ENCODE peak calls at places on chromosomes 12 and 14, in four cellular contexts. One of them, this sample, is unnamed.

GRCh38 chr12:19707948-19708409 is 268.7 kb downstream of the AEBP2 start:
- DNase-seq in lower lobe of right lung: no peak
- DNase-seq in gastrocnemius medialis: no peak
- DNase-seq in CD4-positive, alpha-beta T cell: no peak
- DNase-seq in this sample: no peak

GRCh38 chr14:32078794-32079663 is 1.9 kb downstream of the ARHGAP5 start:
- DNase-seq in lower lobe of right lung: no peak
- DNase-seq in gastrocnemius medialis: no peak
- DNase-seq in CD4-positive, alpha-beta T cell: no peak
- DNase-seq in this sample: no peak

GRCh38 chr12:52524898-52525591 is 4.9 kb upstream of the KRT5 start:
- DNase-seq in lower lobe of right lung: no peak
- DNase-seq in gastrocnemius medialis: no peak
- DNase-seq in CD4-positive, alpha-beta T cell: no peak
- DNase-seq in this sample: peak

GRCh38 chr12:58455146-58455545 is 465.2 kb downstream of the LRIG3 start:
- DNase-seq in lower lobe of right lung: no peak
- DNase-seq in gastrocnemius medialis: no peak
- DNase-seq in CD4-positive, alpha-beta T cell: no peak
- DNase-seq in this sample: no peak

GRCh38 chr14:93042968-93043940 is 72.5 kb downstream of the ITPK1 start:
- DNase-seq in lower lobe of right lung: peak
- DNase-seq in gastrocnemius medialis: peak
- DNase-seq in CD4-positive, alpha-beta T cell: no peak
- DNase-seq in this sample: no peak

GRCh38 chr12:25830456-25830855 is 128.0 kb upstream of the RASSF8 start:
- DNase-seq in lower lobe of right lung: no peak
- DNase-seq in gastrocnemius medialis: no peak
- DNase-seq in CD4-positive, alpha-beta T cell: no peak
- DNase-seq in this sample: no peak

GRCh38 chr12:112524676-112525425 is 106.1 kb downstream of the PTPN11 start:
- DNase-seq in lower lobe of right lung: no peak
- DNase-seq in gastrocnemius medialis: no peak
- DNase-seq in CD4-positive, alpha-beta T cell: no peak
- DNase-seq in this sample: no peak

GRCh38 chr14:89613260-89614008 is 196.4 kb upstream of the FOXN3 start:
- DNase-seq in lower lobe of right lung: no peak
- DNase-seq in gastrocnemius medialis: no peak
- DNase-seq in CD4-positive, alpha-beta T cell: no peak
- DNase-seq in this sample: no peak

GRCh38 chr14:79278798-79279644 is 932.3 kb downstream of the DIO2 start:
- DNase-seq in lower lobe of right lung: peak
- DNase-seq in gastrocnemius medialis: peak
- DNase-seq in CD4-positive, alpha-beta T cell: no peak
- DNase-seq in this sample: no peak

GRCh38 chr14:35821546-35822411 is 4.4 kb upstream of the BRMS1L start:
- DNase-seq in lower lobe of right lung: no peak
- DNase-seq in gastrocnemius medialis: no peak
- DNase-seq in CD4-positive, alpha-beta T cell: no peak
- DNase-seq in this sample: no peak

GRCh38 chr14:104196461-104197180 is 58.2 kb downstream of the KIF26A start:
- DNase-seq in lower lobe of right lung: no peak
- DNase-seq in gastrocnemius medialis: no peak
- DNase-seq in CD4-positive, alpha-beta T cell: no peak
- DNase-seq in this sample: no peak

GRCh38 chr12:88793091-88793490 is 212.8 kb upstream of the KITLG start:
- DNase-seq in lower lobe of right lung: no peak
- DNase-seq in gastrocnemius medialis: no peak
- DNase-seq in CD4-positive, alpha-beta T cell: no peak
- DNase-seq in this sample: no peak

GRCh38 chr14:89587128-89587420 is 170.0 kb upstream of the FOXN3 start:
- DNase-seq in lower lobe of right lung: no peak
- DNase-seq in gastrocnemius medialis: no peak
- DNase-seq in CD4-positive, alpha-beta T cell: no peak
- DNase-seq in this sample: no peak

GRCh38 chr12:109557809-109558208 is 15.5 kb downstream of the MMAB start:
- DNase-seq in lower lobe of right lung: no peak
- DNase-seq in gastrocnemius medialis: no peak
- DNase-seq in CD4-positive, alpha-beta T cell: no peak
- DNase-seq in this sample: no peak

GRCh38 chr14:91143862-91144261 is 30.0 kb downstream of the DGLUCY start:
- DNase-seq in lower lobe of right lung: peak
- DNase-seq in gastrocnemius medialis: no peak
- DNase-seq in CD4-positive, alpha-beta T cell: no peak
- DNase-seq in this sample: no peak

GRCh38 chr12:123363743-123364531 is 710 bp downstream of the SBNO1 start:
- DNase-seq in lower lobe of right lung: peak
- DNase-seq in gastrocnemius medialis: no peak
- DNase-seq in CD4-positive, alpha-beta T cell: no peak
- DNase-seq in this sample: peak

GRCh38 chr12:110590806-110591326 is 7.7 kb upstream of the PPTC7 start:
- DNase-seq in lower lobe of right lung: no peak
- DNase-seq in gastrocnemius medialis: no peak
- DNase-seq in CD4-positive, alpha-beta T cell: no peak
- DNase-seq in this sample: no peak

GRCh38 chr12:42892702-42893101 is 303.2 kb upstream of the PRICKLE1 start:
- DNase-seq in lower lobe of right lung: no peak
- DNase-seq in gastrocnemius medialis: no peak
- DNase-seq in CD4-positive, alpha-beta T cell: no peak
- DNase-seq in this sample: no peak

GRCh38 chr14:22194669-22195068 is 394.4 kb downstream of the DAD1 start:
- DNase-seq in lower lobe of right lung: no peak
- DNase-seq in gastrocnemius medialis: no peak
- DNase-seq in CD4-positive, alpha-beta T cell: no peak
- DNase-seq in this sample: no peak

GRCh38 chr14:61569783-61570182 is 125.5 kb upstream of the HIF1A start:
- DNase-seq in lower lobe of right lung: peak
- DNase-seq in gastrocnemius medialis: no peak
- DNase-seq in CD4-positive, alpha-beta T cell: no peak
- DNase-seq in this sample: no peak

GRCh38 chr14:76125506-76125905 is 26.2 kb upstream of the GPATCH2L start:
- DNase-seq in lower lobe of right lung: no peak
- DNase-seq in gastrocnemius medialis: no peak
- DNase-seq in CD4-positive, alpha-beta T cell: no peak
- DNase-seq in this sample: no peak

GRCh38 chr12:131436922-131437705 is 273.8 kb upstream of the SFSWAP start:
- DNase-seq in lower lobe of right lung: no peak
- DNase-seq in gastrocnemius medialis: no peak
- DNase-seq in CD4-positive, alpha-beta T cell: no peak
- DNase-seq in this sample: no peak

GRCh38 chr12:49987620-49988303 is 15.0 kb downstream of the AQP6 start:
- DNase-seq in lower lobe of right lung: no peak
- DNase-seq in gastrocnemius medialis: no peak
- DNase-seq in CD4-positive, alpha-beta T cell: no peak
- DNase-seq in this sample: no peak

GRCh38 chr12:57456145-57456700 is 1.1 kb downstream of the INHBE start:
- DNase-seq in lower lobe of right lung: no peak
- DNase-seq in gastrocnemius medialis: no peak
- DNase-seq in CD4-positive, alpha-beta T cell: no peak
- DNase-seq in this sample: no peak

GRCh38 chr12:12267801-12268200 is 957 bp upstream of the LRP6 start:
- DNase-seq in lower lobe of right lung: no peak
- DNase-seq in gastrocnemius medialis: no peak
- DNase-seq in CD4-positive, alpha-beta T cell: no peak
- DNase-seq in this sample: no peak

GRCh38 chr12:88362439-88362838 is 217.8 kb downstream of the KITLG start:
- DNase-seq in lower lobe of right lung: no peak
- DNase-seq in gastrocnemius medialis: no peak
- DNase-seq in CD4-positive, alpha-beta T cell: no peak
- DNase-seq in this sample: no peak

GRCh38 chr12:49974677-49975369 is 2.1 kb downstream of the AQP6 start:
- DNase-seq in lower lobe of right lung: no peak
- DNase-seq in gastrocnemius medialis: no peak
- DNase-seq in CD4-positive, alpha-beta T cell: no peak
- DNase-seq in this sample: no peak

GRCh38 chr12:110149104-110149660 is 25.0 kb downstream of the IFT81 start:
- DNase-seq in lower lobe of right lung: no peak
- DNase-seq in gastrocnemius medialis: no peak
- DNase-seq in CD4-positive, alpha-beta T cell: no peak
- DNase-seq in this sample: no peak

GRCh38 chr14:104548802-104549535 is 30.6 kb upstream of the C14orf180 start:
- DNase-seq in lower lobe of right lung: no peak
- DNase-seq in gastrocnemius medialis: no peak
- DNase-seq in CD4-positive, alpha-beta T cell: no peak
- DNase-seq in this sample: peak

GRCh38 chr12:131379758-131380157 is 331.1 kb upstream of the SFSWAP start:
- DNase-seq in lower lobe of right lung: no peak
- DNase-seq in gastrocnemius medialis: no peak
- DNase-seq in CD4-positive, alpha-beta T cell: no peak
- DNase-seq in this sample: no peak

GRCh38 chr12:126369487-126370463 is 1304.5 kb downstream of the AACS start:
- DNase-seq in lower lobe of right lung: no peak
- DNase-seq in gastrocnemius medialis: no peak
- DNase-seq in CD4-positive, alpha-beta T cell: no peak
- DNase-seq in this sample: no peak
- TF ChIP-seq CTCF in lower lobe of right lung: no peak
- TF ChIP-seq CTCF in gastrocnemius medialis: no peak
- TF ChIP-seq CTCF in CD4-positive, alpha-beta T cell: no peak
- TF ChIP-seq CTCF in this sample: no peak

GRCh38 chr12:65959452-65959851 is 135.2 kb downstream of the HMGA2 start:
- DNase-seq in lower lobe of right lung: no peak
- DNase-seq in gastrocnemius medialis: no peak
- DNase-seq in CD4-positive, alpha-beta T cell: no peak
- DNase-seq in this sample: no peak

GRCh38 chr12:65960820-65961691 is 136.8 kb downstream of the HMGA2 start:
- DNase-seq in lower lobe of right lung: no peak
- DNase-seq in gastrocnemius medialis: no peak
- DNase-seq in CD4-positive, alpha-beta T cell: no peak
- DNase-seq in this sample: no peak

GRCh38 chr12:65965358-65965757 is 141.1 kb downstream of the HMGA2 start:
- DNase-seq in lower lobe of right lung: no peak
- DNase-seq in gastrocnemius medialis: no peak
- DNase-seq in CD4-positive, alpha-beta T cell: no peak
- DNase-seq in this sample: no peak

GRCh38 chr12:65961731-65962130 is 137.4 kb downstream of the HMGA2 start:
- DNase-seq in lower lobe of right lung: no peak
- DNase-seq in gastrocnemius medialis: no peak
- DNase-seq in CD4-positive, alpha-beta T cell: no peak
- DNase-seq in this sample: no peak

DNA sequence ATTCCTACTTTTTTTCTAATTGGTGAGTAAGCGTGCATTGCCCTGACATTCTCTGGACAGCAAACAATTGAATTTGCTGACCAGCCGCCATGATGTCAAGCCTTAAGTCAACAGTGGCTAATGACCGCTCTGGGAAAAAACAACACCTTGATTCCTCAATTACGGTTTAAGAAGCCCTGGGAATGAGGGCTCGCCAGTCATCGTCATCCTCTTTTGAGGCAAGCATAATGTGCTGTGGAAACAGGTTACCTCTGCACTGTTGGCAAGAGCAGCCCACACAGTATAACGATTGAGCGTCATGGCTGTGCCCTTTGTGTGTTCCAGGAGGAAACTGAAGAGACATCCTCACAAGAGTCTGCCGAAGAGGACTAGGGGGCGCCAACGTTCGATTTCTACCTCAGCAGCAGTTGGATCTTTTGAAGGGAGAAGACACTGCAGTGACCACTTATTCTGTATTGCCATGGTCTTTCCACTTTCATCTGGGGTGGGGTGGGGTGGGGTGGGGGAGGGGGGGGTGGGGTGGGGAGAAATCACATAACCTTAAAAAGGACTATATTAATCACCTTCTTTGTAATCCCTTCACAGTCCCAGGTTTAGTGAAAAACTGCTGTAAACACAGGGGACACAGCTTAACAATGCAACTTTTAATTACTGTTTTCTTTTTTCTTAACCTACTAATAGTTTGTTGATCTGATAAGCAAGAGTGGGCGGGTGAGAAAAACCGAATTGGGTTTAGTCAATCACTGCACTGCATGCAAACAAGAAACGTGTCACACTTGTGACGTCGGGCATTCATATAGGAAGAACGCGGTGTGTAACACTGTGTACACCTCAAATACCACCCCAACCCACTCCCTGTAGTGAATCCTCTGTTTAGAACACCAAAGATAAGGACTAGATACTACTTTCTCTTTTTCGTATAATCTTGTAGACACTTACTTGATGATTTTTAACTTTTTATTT is 138.9 kb downstream of the HMGA2 start:
- DNase-seq in lower lobe of right lung: no peak
- DNase-seq in gastrocnemius medialis: no peak
- DNase-seq in CD4-positive, alpha-beta T cell: no peak
- DNase-seq in this sample: peak
- TF ChIP-seq CTCF in lower lobe of right lung: no peak
- TF ChIP-seq CTCF in gastrocnemius medialis: no peak
- TF ChIP-seq CTCF in CD4-positive, alpha-beta T cell: no peak
- TF ChIP-seq CTCF in this sample: no peak

GRCh38 chr12:47802312-47802711 is 17.4 kb downstream of the HDAC7 start:
- DNase-seq in lower lobe of right lung: peak
- DNase-seq in gastrocnemius medialis: no peak
- DNase-seq in CD4-positive, alpha-beta T cell: no peak
- DNase-seq in this sample: no peak

GRCh38 chr12:47800582-47800981 is 19.1 kb downstream of the HDAC7 start:
- DNase-seq in lower lobe of right lung: no peak
- DNase-seq in gastrocnemius medialis: no peak
- DNase-seq in CD4-positive, alpha-beta T cell: no peak
- DNase-seq in this sample: no peak

GRCh38 chr12:47799357-47799955 is 20.2 kb downstream of the HDAC7 start:
- DNase-seq in lower lobe of right lung: no peak
- DNase-seq in gastrocnemius medialis: peak
- DNase-seq in CD4-positive, alpha-beta T cell: no peak
- DNase-seq in this sample: no peak

GRCh38 chr12:47801904-47802246 is 17.8 kb downstream of the HDAC7 start:
- DNase-seq in lower lobe of right lung: peak
- DNase-seq in gastrocnemius medialis: no peak
- DNase-seq in CD4-positive, alpha-beta T cell: no peak
- DNase-seq in this sample: no peak

DNA sequence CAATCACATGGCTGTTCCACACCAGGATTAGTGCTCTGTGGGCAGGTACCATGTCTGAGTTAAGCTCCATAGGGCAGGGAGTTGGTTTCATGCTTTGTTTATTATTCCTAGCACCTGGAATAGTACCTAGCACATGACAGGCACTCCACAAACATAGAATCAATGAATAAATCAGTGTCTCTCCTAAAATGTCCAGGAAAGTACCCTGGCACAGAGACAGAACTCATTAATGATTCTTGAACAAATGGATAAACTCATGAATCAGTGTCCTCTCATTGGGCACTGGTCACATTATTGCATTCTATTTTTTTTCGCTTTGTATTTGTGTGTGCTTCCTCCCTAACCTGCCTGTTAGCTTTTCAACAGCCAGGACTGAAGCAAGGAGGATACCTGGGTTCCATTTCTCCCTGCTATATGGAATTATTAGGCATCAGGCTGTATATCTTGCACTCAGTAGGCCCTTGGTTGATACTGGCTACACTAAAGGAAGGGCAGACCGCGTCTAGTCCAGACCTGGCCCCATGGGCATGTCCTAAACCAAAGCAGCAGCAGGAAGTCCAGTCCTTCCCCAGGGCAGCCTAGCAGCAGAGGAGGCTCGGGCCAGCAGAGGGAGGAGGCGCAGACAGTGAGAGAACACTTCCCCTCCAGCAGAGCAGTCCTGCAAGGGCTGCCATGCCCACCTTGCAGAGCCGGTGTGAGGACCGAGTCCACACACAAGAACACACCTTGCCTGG is 18.4 kb downstream of the HDAC7 start:
- DNase-seq in lower lobe of right lung: peak
- DNase-seq in gastrocnemius medialis: no peak
- DNase-seq in CD4-positive, alpha-beta T cell: no peak
- DNase-seq in this sample: no peak
- TF ChIP-seq CTCF in lower lobe of right lung: peak
- TF ChIP-seq CTCF in gastrocnemius medialis: no peak
- TF ChIP-seq CTCF in CD4-positive, alpha-beta T cell: no peak
- TF ChIP-seq CTCF in this sample: no peak

GRCh38 chr12:117151195-117152031 is 38.9 kb downstream of the FBXO21 start:
- DNase-seq in lower lobe of right lung: peak
- DNase-seq in gastrocnemius medialis: no peak
- DNase-seq in CD4-positive, alpha-beta T cell: no peak
- DNase-seq in this sample: no peak
- TF ChIP-seq CTCF in lower lobe of right lung: peak
- TF ChIP-seq CTCF in gastrocnemius medialis: peak
- TF ChIP-seq CTCF in CD4-positive, alpha-beta T cell: peak
- TF ChIP-seq CTCF in this sample: peak